ENCODE peak calls at places on chromosomes 1 and 21, in four cellular contexts. S is heart right ventricle, N is mammary epithelial cell, P is uterus. E is an unnamed sample.
A peak's percentile ranks its signal among the peaks of the same experiment; 100 is the strongest.

GRCh38 chr1:21021311-21021710 is 155.4 kb downstream of the EIF4G3 start:
- DNase-seq in P (no peak), N (no peak), S (no peak), E (no peak)

GRCh38 chr21:38460171-38460742 is 38.0 kb downstream of the ERG start:
- DNase-seq in S (no peak), N (peak; percentile 92), P (no peak), E (no peak)

GRCh38 chr1:207321045-207321789 is at the start of gene CD55:
- DNase-seq in S (peak; percentile 93), N (peak; percentile 100), P (peak; percentile 86), E (peak; percentile 73)

GRCh38 chr1:159752135-159752580 is 28.6 kb upstream of the DUSP23 start:
- DNase-seq in N (peak; percentile 33), P (peak; percentile 39), S (peak; percentile 19), E (no peak)

GRCh38 chr1:221098462-221099406 is 219.5 kb downstream of the HLX start:
- DNase-seq in S (no peak), N (no peak), P (no peak), E (no peak)

GRCh38 chr21:45050786-45051489 is 23.4 kb upstream of the ADARB1 start:
- DNase-seq in N (no peak), P (no peak), S (no peak), E (no peak)

GRCh38 chr1:7252411-7253117 is 467.3 kb downstream of the CAMTA1 start:
- DNase-seq in P (no peak), S (no peak), N (no peak), E (no peak)

GRCh38 chr1:232486006-232486405 is 143.9 kb downstream of the SIPA1L2 start:
- DNase-seq in N (no peak), P (no peak), S (no peak), E (no peak)

GRCh38 chr1:244866355-244866754 is 2.0 kb upstream of the HNRNPU start:
- DNase-seq in S (no peak), N (no peak), P (no peak), E (no peak)

GRCh38 chr1:60657926-60658325 is 424.4 kb upstream of the NFIA start:
- DNase-seq in P (no peak), S (no peak), N (no peak), E (peak; percentile 12)

GRCh38 chr1:40633563-40634376 is 31.7 kb downstream of the RIMS3 start:
- DNase-seq in N (no peak), P (peak; percentile 48), S (peak; percentile 34), E (no peak)

GRCh38 chr1:63774617-63775417 is 1.0 kb downstream of the ROR1 start:
- DNase-seq in S (peak; percentile 47), P (peak; percentile 43), N (peak; percentile 62), E (no peak)

GRCh38 chr1:216997831-216998230 is 274.6 kb upstream of the ESRRG start:
- DNase-seq in N (no peak), P (no peak), S (no peak), E (no peak)

GRCh38 chr1:205542367-205542766 is 37.9 kb downstream of the CDK18 start:
- DNase-seq in N (no peak), P (no peak), S (no peak), E (no peak)

DNA sequence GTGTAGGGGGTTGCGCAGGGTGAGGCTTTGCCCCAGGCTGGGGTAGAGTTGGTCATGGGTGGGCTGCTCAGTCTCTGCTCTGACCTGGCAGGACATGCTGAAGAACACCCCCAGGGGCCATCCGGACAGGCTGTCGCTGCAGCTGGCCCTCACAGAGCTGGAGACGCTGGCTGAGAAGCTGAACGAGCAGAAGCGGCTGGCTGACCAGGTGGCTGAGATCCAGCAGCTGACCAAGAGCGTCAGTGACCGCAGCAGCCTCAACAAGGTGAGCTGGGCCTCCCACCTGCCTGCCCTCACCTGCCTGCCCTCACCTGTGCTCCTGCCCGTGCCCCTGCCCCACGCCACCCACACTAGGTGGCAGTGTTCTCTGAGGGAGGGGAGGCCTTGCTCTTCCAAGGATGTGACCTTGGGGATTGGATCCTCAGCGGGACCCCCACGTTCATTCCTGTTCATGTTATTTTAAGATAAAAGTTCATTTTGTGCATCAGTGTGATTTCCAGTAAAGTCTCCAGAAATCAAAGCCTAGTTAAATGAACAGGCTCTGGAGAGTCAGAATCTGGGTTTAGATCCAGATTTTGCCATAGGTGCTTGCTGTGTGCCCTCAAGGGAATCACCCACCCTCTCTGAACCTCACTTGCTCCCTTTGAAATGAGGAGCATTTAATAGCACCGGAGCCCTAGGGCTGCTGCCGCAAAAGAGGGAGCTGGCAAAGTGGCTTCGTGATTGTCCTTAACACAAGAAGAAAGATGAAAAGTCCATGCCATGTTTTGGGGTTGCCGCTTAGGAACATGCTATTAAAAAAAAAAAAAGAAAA is 87.9 kb downstream of the ARHGEF10L start:
- DNase-seq in N (no peak), S (no peak), P (no peak), E (no peak)
- H3K27ac ChIP-seq in N (no peak overlapping the region), S (no peak overlapping the region), P (no peak overlapping the region), E (no peak overlapping the region)

GRCh38 chr1:108007531-108007930 is 42.6 kb upstream of the VAV3 start:
- DNase-seq in S (no peak), N (peak; percentile 50), P (no peak), E (no peak)

GRCh38 chr1:108010581-108010980 is 45.6 kb upstream of the VAV3 start:
- DNase-seq in S (no peak), N (no peak), P (no peak), E (no peak)

GRCh38 chr1:108009603-108010195 is 44.7 kb upstream of the VAV3 start:
- DNase-seq in P (no peak), N (peak; percentile 73), S (no peak), E (no peak)

GRCh38 chr1:108011295-108011694 is 46.3 kb upstream of the VAV3 start:
- DNase-seq in S (no peak), P (no peak), N (no peak), E (no peak)

GRCh38 chr1:108007070-108007469 is 42.1 kb upstream of the VAV3 start:
- DNase-seq in S (no peak), N (no peak), P (no peak), E (no peak)
- H3K27ac ChIP-seq in S (no peak overlapping the region), N (no peak overlapping the region), P (no peak overlapping the region), E (no peak overlapping the region)

GRCh38 chr1:230008721-230009120 is 58.3 kb upstream of the GALNT2 start:
- DNase-seq in N (no peak), S (no peak), P (no peak), E (no peak)
- H3K27ac ChIP-seq in N (no peak overlapping the region), S (no peak overlapping the region), P (no peak overlapping the region), E (no peak overlapping the region)

GRCh38 chr1:226364129-226364899 is 43.6 kb downstream of the PARP1 start:
- DNase-seq in P (no peak), S (peak; percentile 53), N (no peak), E (no peak)

GRCh38 chr1:226365166-226365565 is 42.7 kb downstream of the PARP1 start:
- DNase-seq in P (no peak), S (no peak), N (no peak), E (no peak)

GRCh38 chr1:226360106-226360746 is 47.7 kb downstream of the PARP1 start:
- DNase-seq in S (no peak), P (no peak), N (no peak), E (no peak)

GRCh38 chr1:226362346-226362745 is 45.5 kb downstream of the PARP1 start:
- DNase-seq in P (no peak), N (no peak), S (no peak), E (no peak)

GRCh38 chr1:226362891-226363447 is 44.9 kb downstream of the PARP1 start:
- DNase-seq in N (no peak), P (no peak), S (no peak), E (no peak)
- H3K27ac ChIP-seq in N (no peak overlapping the region), P (no peak overlapping the region), S (no peak overlapping the region), E (no peak overlapping the region)

DNA sequence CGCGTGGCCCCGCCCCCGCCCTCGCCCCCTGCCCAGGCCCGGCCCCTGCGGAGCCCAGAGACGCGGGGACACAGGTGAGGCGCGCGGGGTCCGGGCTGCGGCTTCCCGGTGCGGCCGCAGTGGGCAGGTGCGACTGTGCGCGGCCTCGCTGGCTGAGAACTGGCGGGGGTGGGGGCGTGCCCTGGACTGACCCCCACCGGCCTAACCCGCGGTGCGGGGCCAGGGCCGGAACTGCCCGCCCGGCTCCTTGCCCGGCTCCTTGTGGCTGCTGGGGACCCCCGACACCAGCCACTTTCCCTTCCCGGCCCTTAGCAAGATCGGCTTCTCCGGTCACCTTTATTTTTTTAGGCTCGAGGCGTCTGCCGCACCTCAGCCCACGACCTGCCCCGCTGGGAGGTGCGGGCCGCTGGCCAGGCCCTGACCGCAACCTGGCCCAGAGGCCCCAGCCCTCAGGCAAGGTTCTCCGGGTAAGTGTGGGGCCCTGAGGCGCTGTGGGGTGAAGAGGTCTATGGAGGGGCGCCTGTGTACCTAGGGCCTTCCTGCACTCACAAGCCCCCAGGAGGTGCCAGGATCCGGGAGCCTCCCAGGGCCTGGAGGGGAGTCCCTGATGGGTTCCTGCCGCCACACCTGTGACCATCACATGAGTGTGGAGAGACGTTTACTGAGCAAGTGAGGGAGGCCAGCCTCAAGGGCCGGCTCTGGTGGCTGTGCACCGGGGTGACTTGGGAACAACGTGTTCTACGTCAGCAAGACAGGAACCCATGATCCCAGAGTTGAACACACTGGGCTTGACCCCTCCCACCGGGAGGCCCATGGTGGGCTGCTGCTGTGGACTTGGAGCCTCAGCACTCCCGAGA is at the start of gene SMIM1:
- DNase-seq in S (no peak), P (no peak), N (no peak), E (no peak)
- H3K27ac ChIP-seq in S (peak within 1 kb of the TSS; percentile 70), P (peak within 1 kb of the TSS; percentile 70), N (no peak within 1 kb of the TSS), E (peak within 1 kb of the TSS; percentile 88)

GRCh38 chr1:230148194-230148581 is 81.2 kb downstream of the GALNT2 start:
- DNase-seq in P (no peak), N (no peak), S (no peak), E (no peak)

GRCh38 chr1:230148768-230149469 is 81.9 kb downstream of the GALNT2 start:
- DNase-seq in P (no peak), S (no peak), N (no peak), E (no peak)

GRCh38 chr1:230145953-230146476 is 79.0 kb downstream of the GALNT2 start:
- DNase-seq in S (no peak), N (no peak), P (no peak), E (no peak)

GRCh38 chr1:230146709-230147108 is 79.7 kb downstream of the GALNT2 start:
- DNase-seq in P (no peak), N (no peak), S (no peak), E (no peak)

DNA sequence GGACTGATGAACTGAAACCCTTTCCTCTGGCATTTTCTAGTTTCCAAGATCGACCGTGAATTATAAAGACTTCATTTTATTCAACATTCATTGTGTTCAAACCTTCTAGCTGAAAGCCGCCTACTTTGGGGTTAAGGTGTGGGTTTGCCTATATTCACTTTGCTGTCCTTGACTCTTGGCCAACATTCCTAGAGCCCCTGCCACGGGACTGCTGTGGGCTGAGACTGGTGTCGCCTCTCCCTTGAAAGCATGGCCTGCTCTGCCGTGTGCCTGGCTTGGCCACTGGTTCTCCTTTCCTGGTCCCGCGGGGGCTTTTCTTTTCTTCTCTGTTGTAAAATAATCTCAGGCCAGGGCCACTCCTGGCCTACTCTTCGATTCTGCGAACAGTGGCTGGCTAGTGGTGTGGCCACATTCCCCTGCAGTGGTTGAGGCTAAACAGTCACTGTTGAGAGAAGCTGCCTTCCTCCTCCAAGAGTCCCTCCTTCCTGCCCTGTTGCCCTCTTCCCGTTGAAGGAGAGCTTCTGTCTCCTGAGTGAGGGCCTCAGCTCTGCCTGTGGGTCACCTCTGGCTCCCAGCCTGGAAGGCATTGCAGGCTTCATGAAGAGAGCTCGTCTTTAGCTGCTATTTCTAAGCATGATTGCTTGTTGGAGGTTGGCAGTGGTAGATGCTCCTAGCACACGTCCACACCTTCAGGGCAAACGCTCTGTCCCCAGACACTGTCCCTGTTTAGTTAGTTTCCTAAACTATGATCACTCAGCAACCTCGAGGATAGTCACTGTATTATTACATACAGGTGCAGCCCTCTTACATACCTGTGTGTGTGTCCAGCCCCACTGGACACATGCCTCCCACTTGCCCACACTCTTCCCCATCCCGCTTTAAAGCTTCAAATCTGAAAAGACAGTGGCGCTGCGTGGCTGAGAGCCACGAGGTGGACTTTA is 80.5 kb downstream of the GALNT2 start:
- DNase-seq in P (no peak), S (no peak), N (no peak), E (no peak)
- H3K27ac ChIP-seq in P (no peak overlapping the region), S (no peak overlapping the region), N (no peak overlapping the region), E (no peak overlapping the region)

E was measured in substantia nigra.